ENCODE peak calls at places on chromosomes 3 and 15, in four cellular contexts. Y, F, T and M are unnamed samples.

GRCh38 chr15:69524850-69525249 is 72.2 kb downstream of the RPLP1 start:
- DNase-seq in Y (no peak), F (no peak), T (no peak), M (no peak)

GRCh38 chr3:108598375-108598774 is 8.9 kb downstream of the DZIP3 start:
- DNase-seq in Y (no peak), F (no peak), T (no peak), M (no peak)

GRCh38 chr3:141335531-141336042 is 32.7 kb upstream of the ZBTB38 start:
- DNase-seq in Y (no peak), F (no peak), T (no peak), M (no peak)

GRCh38 chr3:24704496-24704895 is 209.8 kb upstream of the THRB start:
- DNase-seq in Y (no peak), F (no peak), T (no peak), M (no peak)

GRCh38 chr15:74318376-74319137 is 48.9 kb downstream of the CYP11A1 start:
- DNase-seq in Y (no peak), F (no peak), T (no peak), M (no peak)

GRCh38 chr3:37072892-37073291 is 79.6 kb downstream of the MLH1 start:
- DNase-seq in Y (no peak), F (no peak), T (no peak), M (no peak)

GRCh38 chr3:126036056-126036549 is 47.8 kb downstream of the SLC41A3 start:
- DNase-seq in Y (no peak), F (no peak), T (no peak), M (no peak)

GRCh38 chr15:89462198-89462912 is 34.0 kb downstream of the RHCG start:
- DNase-seq in Y (peak), F (no peak), T (no peak), M (no peak)

GRCh38 chr3:142296507-142296906 is 71.1 kb upstream of the GK5 start:
- DNase-seq in Y (no peak), F (no peak), T (no peak), M (no peak)

GRCh38 chr3:69389520-69390248 is 3.8 kb upstream of the FRMD4B start:
- DNase-seq in Y (no peak), F (no peak), T (no peak), M (no peak)

GRCh38 chr3:78728406-78729145 is 1039.2 kb downstream of the ROBO1 start:
- DNase-seq in Y (peak), F (no peak), T (peak), M (no peak)

GRCh38 chr15:91866971-91867372 is 13.5 kb downstream of the SLCO3A1 start:
- DNase-seq in Y (no peak), F (no peak), T (peak), M (no peak)

GRCh38 chr3:12875857-12876451 is 34.6 kb upstream of the RPL32 start:
- DNase-seq in Y (peak), F (peak), T (peak), M (peak)

GRCh38 chr3:78003090-78003489 is 963.2 kb downstream of the ROBO2 start:
- DNase-seq in Y (no peak), F (no peak), T (no peak), M (no peak)

GRCh38 chr3:160001850-160002623 is 13.4 kb downstream of the IL12A start:
- DNase-seq in Y (no peak), F (no peak), T (no peak), M (no peak)

GRCh38 chr3:42871592-42872196 is 4.0 kb downstream of the CYP8B1 start:
- DNase-seq in Y (peak), F (no peak), T (no peak), M (no peak)

GRCh38 chr3:112632596-112632995 is 8.3 kb downstream of the CCDC80 start:
- DNase-seq in Y (no peak), F (no peak), T (no peak), M (no peak)

DNA sequence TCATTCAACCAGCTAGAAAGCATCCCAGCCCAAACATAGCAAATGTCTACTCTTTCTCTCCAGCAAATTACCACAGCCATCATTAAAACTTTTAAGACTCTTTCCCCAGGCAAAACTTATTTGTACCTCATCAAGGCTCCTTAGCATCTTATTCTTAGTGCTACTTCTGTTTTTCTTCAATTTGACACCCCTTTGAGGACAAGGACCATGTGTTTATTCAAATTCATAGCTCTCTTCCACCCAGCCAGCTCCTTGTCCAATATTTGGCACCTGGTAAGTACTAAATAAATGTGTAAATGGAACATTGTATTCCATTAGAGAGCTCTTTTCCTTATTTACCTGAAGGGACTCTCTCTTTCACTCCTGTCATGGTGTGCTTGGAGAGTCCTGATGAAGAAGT is 89.8 kb downstream of the IMPG2 start:
- DNase-seq in Y (no peak), F (no peak), T (no peak), M (no peak)
- TF ChIP-seq CTCF in Y (no peak), F (no peak), T (no peak), M (no peak)

GRCh38 chr15:98647774-98648653 is at the start of gene IGF1R:
- DNase-seq in Y (peak), F (peak), T (peak), M (peak)

GRCh38 chr15:98648654-98649537 is 557 bp downstream of the IGF1R start:
- DNase-seq in Y (peak), F (peak), T (peak), M (peak)

GRCh38 chr15:98646546-98647025 is 1.8 kb upstream of the IGF1R start:
- DNase-seq in Y (no peak), F (no peak), T (no peak), M (no peak)

GRCh38 chr15:98649621-98649995 is 1.3 kb downstream of the IGF1R start:
- DNase-seq in Y (no peak), F (peak), T (peak), M (no peak)

DNA sequence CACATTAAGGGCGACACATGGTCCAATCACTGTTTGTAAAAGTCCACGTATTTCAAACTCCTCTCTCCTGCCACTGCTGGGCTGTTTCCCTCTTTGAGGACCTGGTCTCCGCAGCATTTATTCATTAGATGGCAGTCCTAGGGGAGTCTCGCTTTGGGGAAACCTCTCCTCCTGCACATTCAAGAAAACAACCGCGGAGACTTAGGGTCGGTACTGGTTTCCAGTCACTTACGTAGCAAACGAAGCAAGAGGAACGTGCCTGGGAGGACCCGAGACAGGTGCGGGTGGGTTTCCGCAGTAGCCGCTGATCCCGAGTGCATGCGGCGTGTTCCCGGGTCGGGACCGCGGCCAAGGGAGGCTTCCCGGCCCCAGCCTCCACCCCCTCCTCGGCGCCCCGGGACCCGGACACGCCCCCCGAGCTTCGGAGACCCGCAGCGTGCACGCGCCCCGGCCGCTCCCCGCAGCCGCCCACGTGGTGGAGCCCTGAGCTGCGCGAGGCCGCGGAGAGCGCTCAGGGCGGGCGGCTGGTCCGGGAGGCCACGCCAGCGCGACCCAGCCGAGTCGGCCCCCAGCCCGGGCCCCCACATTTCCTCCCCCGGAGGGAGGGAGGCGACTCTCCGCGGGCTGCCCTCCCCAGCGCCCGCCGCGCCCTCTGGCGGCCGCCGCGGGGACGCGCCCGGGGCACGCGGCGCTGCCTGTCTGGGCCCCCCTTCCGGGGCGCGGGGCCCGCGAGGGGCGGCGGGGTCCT is 1.1 kb upstream of the IGF1R start:
- DNase-seq in Y (peak), F (peak), T (peak), M (peak)
- TF ChIP-seq CTCF in Y (peak), F (no peak), T (peak), M (peak)

GRCh38 chr3:128466840-128467541 is at the start of gene DNAJB8:
- DNase-seq in Y (no peak), F (no peak), T (no peak), M (no peak)

GRCh38 chr3:128468285-128468790 is 1.6 kb upstream of the DNAJB8 start:
- DNase-seq in Y (no peak), F (no peak), T (no peak), M (no peak)

GRCh38 chr3:128469584-128469983 is 2.9 kb upstream of the DNAJB8 start:
- DNase-seq in Y (no peak), F (no peak), T (no peak), M (no peak)

GRCh38 chr3:128470134-128470915 is 3.6 kb upstream of the DNAJB8 start:
- DNase-seq in Y (no peak), F (no peak), T (no peak), M (no peak)

GRCh38 chr3:128469128-128469527 is 2.4 kb upstream of the DNAJB8 start:
- DNase-seq in Y (no peak), F (no peak), T (no peak), M (no peak)
- TF ChIP-seq CTCF in Y (no peak), F (no peak), T (no peak), M (no peak)

GRCh38 chr3:183502782-183503181 is 52.7 kb downstream of the KLHL6 start:
- DNase-seq in Y (peak), F (no peak), T (no peak), M (no peak)
- TF ChIP-seq CTCF in Y (no peak), F (no peak), T (peak), M (no peak)